ENCODE peak calls at places on chromosome 2, in ten cellular contexts. One of them, this sample, is unnamed.

GRCh38 chr2:45879406-45879805 is 227.9 kb downstream of the PRKCE start:
- DNase-seq in brain microvascular endothelial cell: no peak
- DNase-seq in NCI-H446: no peak
- DNase-seq in keratinocyte: no peak
- DNase-seq in NCI-H345: no peak
- DNase-seq in adipocyte: no peak
- DNase-seq in memory B cell: no peak
- DNase-seq in Karpas-422: peak
- DNase-seq in hypothalamus: no peak
- DNase-seq in colonic mucosa: no peak
- DNase-seq in this sample: no peak

GRCh38 chr2:162261032-162261945 is 18.0 kb upstream of the FAP start:
- DNase-seq in brain microvascular endothelial cell: peak
- DNase-seq in NCI-H446: no peak
- DNase-seq in keratinocyte: no peak
- DNase-seq in NCI-H345: peak
- DNase-seq in adipocyte: peak
- DNase-seq in memory B cell: no peak
- DNase-seq in Karpas-422: no peak
- DNase-seq in hypothalamus: no peak
- DNase-seq in colonic mucosa: peak
- DNase-seq in this sample: no peak

GRCh38 chr2:235180642-235181041 is 228.8 kb downstream of the SH3BP4 start:
- DNase-seq in brain microvascular endothelial cell: no peak
- DNase-seq in NCI-H446: no peak
- DNase-seq in keratinocyte: no peak
- DNase-seq in NCI-H345: no peak
- DNase-seq in adipocyte: no peak
- DNase-seq in memory B cell: no peak
- DNase-seq in Karpas-422: no peak
- DNase-seq in hypothalamus: no peak
- DNase-seq in colonic mucosa: no peak
- DNase-seq in this sample: no peak

GRCh38 chr2:208072250-208072892 is 47.0 kb upstream of the PLEKHM3 start:
- DNase-seq in brain microvascular endothelial cell: peak
- DNase-seq in NCI-H446: no peak
- DNase-seq in keratinocyte: peak
- DNase-seq in NCI-H345: peak
- DNase-seq in adipocyte: peak
- DNase-seq in memory B cell: peak
- DNase-seq in Karpas-422: peak
- DNase-seq in hypothalamus: peak
- DNase-seq in colonic mucosa: peak
- DNase-seq in this sample: peak

GRCh38 chr2:205495819-205496218 is 186.5 kb upstream of the NRP2 start:
- DNase-seq in brain microvascular endothelial cell: no peak
- DNase-seq in NCI-H446: no peak
- DNase-seq in keratinocyte: no peak
- DNase-seq in NCI-H345: no peak
- DNase-seq in adipocyte: peak
- DNase-seq in memory B cell: no peak
- DNase-seq in Karpas-422: no peak
- DNase-seq in hypothalamus: no peak
- DNase-seq in colonic mucosa: no peak
- DNase-seq in this sample: no peak

GRCh38 chr2:215207041-215207440 is 68.6 kb upstream of the ABCA12 start:
- DNase-seq in brain microvascular endothelial cell: no peak
- DNase-seq in NCI-H446: no peak
- DNase-seq in keratinocyte: no peak
- DNase-seq in NCI-H345: no peak
- DNase-seq in adipocyte: no peak
- DNase-seq in memory B cell: no peak
- DNase-seq in Karpas-422: no peak
- DNase-seq in hypothalamus: no peak
- DNase-seq in colonic mucosa: no peak
- DNase-seq in this sample: no peak

GRCh38 chr2:181396575-181397062 is 60.6 kb upstream of the ITGA4 start:
- DNase-seq in brain microvascular endothelial cell: no peak
- DNase-seq in NCI-H446: no peak
- DNase-seq in keratinocyte: no peak
- DNase-seq in NCI-H345: no peak
- DNase-seq in adipocyte: peak
- DNase-seq in memory B cell: no peak
- DNase-seq in Karpas-422: peak
- DNase-seq in hypothalamus: no peak
- DNase-seq in colonic mucosa: no peak
- DNase-seq in this sample: no peak

GRCh38 chr2:112273349-112273748 is 2.0 kb upstream of the ZC3H6 start:
- DNase-seq in brain microvascular endothelial cell: no peak
- DNase-seq in NCI-H446: no peak
- DNase-seq in keratinocyte: no peak
- DNase-seq in NCI-H345: no peak
- DNase-seq in adipocyte: no peak
- DNase-seq in memory B cell: no peak
- DNase-seq in Karpas-422: no peak
- DNase-seq in hypothalamus: no peak
- DNase-seq in colonic mucosa: no peak
- DNase-seq in this sample: no peak

GRCh38 chr2:153667475-153667874 is 188.9 kb upstream of the RPRM start:
- DNase-seq in brain microvascular endothelial cell: no peak
- DNase-seq in NCI-H446: no peak
- DNase-seq in keratinocyte: no peak
- DNase-seq in NCI-H345: no peak
- DNase-seq in adipocyte: no peak
- DNase-seq in memory B cell: no peak
- DNase-seq in Karpas-422: no peak
- DNase-seq in hypothalamus: no peak
- DNase-seq in colonic mucosa: no peak
- DNase-seq in this sample: no peak

GRCh38 chr2:200454839-200455801 is 54.7 kb downstream of the KCTD18 start:
- DNase-seq in brain microvascular endothelial cell: peak
- DNase-seq in NCI-H446: no peak
- DNase-seq in keratinocyte: no peak
- DNase-seq in NCI-H345: no peak
- DNase-seq in adipocyte: no peak
- DNase-seq in memory B cell: no peak
- DNase-seq in Karpas-422: no peak
- DNase-seq in hypothalamus: no peak
- DNase-seq in colonic mucosa: no peak
- DNase-seq in this sample: no peak